ENCODE peak calls at places on chromosome 1, in six cellular contexts. W is fibroblast of mammary gland, X is A673, N is left ventricle myocardium inferior, S is K562, A is cardiac fibroblast. F is an unnamed sample.

GRCh38 chr1:99849744-99850457 is at the start of gene AGL:
- DNase-seq in X (peak), S (peak), W (peak), N (peak), A (peak), F (peak)

GRCh38 chr1:103461171-103462105 is 64.1 kb upstream of the RNPC3 start:
- DNase-seq in A (peak), W (peak), X (peak), N (no peak), S (peak), F (no peak)

GRCh38 chr1:229309074-229309473 is 33.8 kb downstream of the CCSAP start:
- DNase-seq in W (no peak), X (no peak), A (no peak), N (no peak), S (no peak), F (no peak)

GRCh38 chr1:18716112-18716784 is 85.6 kb downstream of the PAX7 start:
- DNase-seq in W (no peak), S (peak), X (no peak), A (no peak), N (no peak), F (no peak)

GRCh38 chr1:162904023-162904422 is 43.0 kb upstream of the CCDC190 start:
- DNase-seq in S (no peak), A (no peak), N (no peak), X (no peak), W (no peak), F (no peak)

GRCh38 chr1:177983824-177984528 is 14.1 kb upstream of the SEC16B start:
- DNase-seq in X (peak), W (peak), A (peak), N (peak), S (peak), F (peak)

GRCh38 chr1:205069371-205070125 is 14.7 kb downstream of the TMEM81 start:
- DNase-seq in S (no peak), A (no peak), W (no peak), X (no peak), N (no peak), F (no peak)

GRCh38 chr1:114270255-114271117 is 116.8 kb upstream of the SYT6 start:
- DNase-seq in N (no peak), X (no peak), A (no peak), S (no peak), W (peak), F (no peak)

GRCh38 chr1:111762332-111762731 is 6.6 kb downstream of the DDX20 start:
- DNase-seq in X (no peak), W (no peak), A (no peak), S (no peak), N (no peak), F (no peak)

DNA sequence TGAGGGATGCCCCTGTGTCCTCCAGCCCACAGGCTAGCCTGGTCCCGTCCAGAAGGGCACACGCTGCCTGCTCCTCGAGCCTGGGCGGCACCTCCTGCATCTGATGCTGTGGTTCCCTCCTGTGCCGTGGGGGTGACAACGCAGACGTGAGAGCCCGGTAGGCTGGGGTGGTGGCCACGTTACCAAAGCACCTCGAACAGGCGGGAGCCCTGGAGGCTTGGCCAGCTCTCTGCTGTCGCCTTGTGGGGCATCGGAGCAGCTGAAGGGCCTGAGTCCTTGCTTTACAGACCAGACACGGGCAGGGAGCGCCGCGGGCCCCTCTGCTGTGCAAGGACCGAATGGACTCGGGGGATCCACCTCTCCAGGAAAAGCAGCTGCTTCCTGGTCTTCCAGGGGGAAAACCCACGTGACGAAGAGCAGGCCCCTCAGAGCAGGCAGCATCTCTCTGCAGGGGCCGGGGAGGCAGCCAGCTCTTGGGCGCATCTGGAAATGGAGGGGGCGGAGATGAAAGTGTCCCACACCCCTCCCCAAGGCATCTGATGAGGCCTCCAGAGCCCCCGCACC is 133.3 kb downstream of the NPHP4 start:
- DNase-seq in N (no peak), A (no peak), W (no peak), X (no peak), S (no peak), F (no peak)
- TF ChIP-seq CTCF in N (no peak), A (no peak), W (no peak), X (no peak), S (no peak), F (no peak)

GRCh38 chr1:101971309-101971708 is 25.4 kb downstream of the OLFM3 start:
- DNase-seq in W (peak), N (no peak), S (no peak), A (peak), X (peak), F (no peak)
- TF ChIP-seq CTCF in W (no peak), N (no peak), S (no peak), A (no peak), X (peak), F (no peak)

DNA sequence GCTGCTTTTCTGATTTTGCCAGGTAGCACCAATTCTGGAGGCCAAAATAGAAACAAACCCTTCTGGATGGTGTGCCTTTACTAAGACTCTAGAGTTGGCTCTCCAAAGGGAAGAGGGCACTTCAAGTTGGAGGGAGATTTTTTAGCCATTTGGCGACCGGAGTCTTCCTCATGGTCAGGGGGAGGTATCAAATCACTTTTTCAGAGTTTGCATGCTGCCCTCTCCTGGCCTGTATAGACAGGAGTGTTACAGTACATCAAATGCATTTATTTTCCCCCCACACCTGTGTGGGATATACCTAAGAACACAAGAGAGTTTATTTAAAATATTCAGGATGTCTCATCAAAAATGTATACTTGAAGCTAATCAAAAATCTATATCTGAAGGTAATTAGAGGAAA is 3.2 kb downstream of the GREM2 start:
- DNase-seq in A (peak), W (peak), N (no peak), X (no peak), S (no peak), F (peak)
- TF ChIP-seq CTCF in A (no peak), W (peak), N (no peak), X (peak), S (no peak), F (peak)

GRCh38 chr1:221435510-221435909 is 306.4 kb downstream of the DUSP10 start:
- DNase-seq in N (no peak), W (peak), X (peak), S (peak), A (peak), F (no peak)

GRCh38 chr1:221429262-221429661 is 312.6 kb downstream of the DUSP10 start:
- DNase-seq in W (peak), X (no peak), A (peak), N (no peak), S (no peak), F (no peak)

GRCh38 chr1:221430133-221430960 is 311.5 kb downstream of the DUSP10 start:
- DNase-seq in X (no peak), N (no peak), A (no peak), S (no peak), W (no peak), F (no peak)

GRCh38 chr1:221431968-221432367 is 309.9 kb downstream of the DUSP10 start:
- DNase-seq in S (no peak), N (no peak), X (no peak), A (no peak), W (no peak), F (no peak)

DNA sequence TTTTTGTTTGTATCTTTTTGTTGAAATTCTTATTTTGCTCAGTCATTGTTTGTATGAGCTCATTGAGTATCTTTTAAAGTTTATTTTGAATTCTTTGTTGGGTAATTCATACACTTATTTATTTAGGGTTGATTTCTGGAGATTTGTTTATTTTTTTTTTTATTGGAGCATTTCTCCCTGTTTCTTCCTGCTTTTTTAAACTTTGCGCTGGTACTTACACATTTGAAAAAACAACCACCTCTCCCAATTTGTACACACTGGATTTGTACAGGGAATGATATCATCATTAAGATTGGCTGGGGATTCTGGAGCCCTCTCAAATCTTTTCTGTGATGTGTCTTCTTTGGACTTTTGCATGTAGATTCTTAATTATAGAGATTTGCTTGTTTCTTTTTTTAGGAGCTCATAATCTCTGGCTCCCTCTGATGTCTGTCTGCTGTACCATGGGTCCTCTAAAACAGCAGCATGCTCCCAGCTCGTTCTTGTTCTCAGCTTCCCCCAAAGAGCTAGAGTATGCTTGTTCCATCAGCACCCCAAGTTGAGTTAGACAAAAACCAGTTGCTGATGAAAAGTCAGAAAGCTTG is 310.7 kb downstream of the DUSP10 start:
- DNase-seq in X (no peak), S (no peak), N (no peak), A (peak), W (peak), F (no peak)
- TF ChIP-seq CTCF in X (no peak), S (no peak), N (peak), A (peak), W (peak), F (no peak)

GRCh38 chr1:117401761-117402160 is 34.5 kb downstream of the MAN1A2 start:
- DNase-seq in S (no peak), X (no peak), W (no peak), A (no peak), N (no peak), F (no peak)
- TF ChIP-seq CTCF in S (no peak), X (no peak), W (no peak), A (no peak), N (no peak), F (no peak)